ENCODE peak calls at places on chromosomes 5 and 9, in four cellular contexts. K is stimulated activated CD8-positive, alpha-beta memory T cell treated with anti-CD3 and anti-CD28 coated beads, Interleukin-12 subunit alpha, Interleukin-12 subunit beta, amount 100 ng/mL, for 1 hour; E is activated gamma-delta T cell treated with Interleukin-2 at 50 U/mL for 16 hours; A is kidney epithelial cell. G is an unnamed sample.

GRCh38 chr5:2093859-2094615 is 211.3 kb upstream of the IRX4 start:
- DNase-seq in K (no peak), E (no peak), A (peak; percentile 14), G (no peak)

GRCh38 chr9:127572961-127573727 is 38.9 kb upstream of the STXBP1 start:
- DNase-seq in K (no peak), E (no peak), A (no peak), G (peak; percentile 36)

GRCh38 chr5:108587816-108588215 is 159.9 kb upstream of the FER start:
- DNase-seq in K (no peak), E (no peak), A (no peak), G (no peak)

GRCh38 chr9:100428871-100429654 is 2.1 kb downstream of the MSANTD3 start:
- DNase-seq in K (no peak), E (no peak), A (peak; percentile 99), G (no peak)

GRCh38 chr9:32728181-32728580 is 55.2 kb upstream of the TMEM215 start:
- DNase-seq in K (no peak), E (no peak), A (no peak), G (no peak)

GRCh38 chr9:27426717-27427645 is 97.1 kb upstream of the IFNK start:
- DNase-seq in K (no peak), E (no peak), A (peak; percentile 89), G (no peak)

GRCh38 chr5:131538177-131538593 is 96.8 kb downstream of the RAPGEF6 start:
- DNase-seq in K (no peak), E (no peak), A (peak; percentile 29), G (no peak)

GRCh38 chr5:160262665-160263064 is 33.4 kb downstream of the FABP6 start:
- DNase-seq in K (no peak), E (no peak), A (no peak), G (no peak)

GRCh38 chr5:72079288-72079687 is 28.0 kb upstream of the MAP1B start:
- DNase-seq in K (no peak), E (no peak), A (no peak), G (no peak)

GRCh38 chr9:18788256-18788655 is 244.8 kb downstream of the SAXO1 start:
- DNase-seq in K (no peak), E (no peak), A (no peak), G (no peak)

GRCh38 chr5:128099944-128100343 is 16.4 kb downstream of the SLC12A2 start:
- DNase-seq in K (no peak), E (no peak), A (no peak), G (no peak)

GRCh38 chr5:123708074-123708806 is 196.3 kb downstream of the CSNK1G3 start:
- DNase-seq in K (no peak), E (no peak), A (no peak), G (no peak)

GRCh38 chr9:73807956-73808355 is 656.3 kb downstream of the ANXA1 start:
- DNase-seq in K (no peak), E (no peak), A (no peak), G (no peak)

GRCh38 chr5:81241961-81242648 is 9.0 kb downstream of the CKMT2 start:
- DNase-seq in K (no peak), E (no peak), A (no peak), G (no peak)

GRCh38 chr9:105150991-105151685 is 93.3 kb upstream of the SLC44A1 start:
- DNase-seq in K (no peak), E (no peak), A (peak; percentile 83), G (peak; percentile 12)

GRCh38 chr5:36820900-36821299 is 55.7 kb upstream of the NIPBL start:
- DNase-seq in K (no peak), E (no peak), A (no peak), G (no peak)

GRCh38 chr5:57042524-57042931 is 90.6 kb upstream of the MIER3 start:
- DNase-seq in K (no peak), E (no peak), A (no peak), G (no peak)

GRCh38 chr9:38079410-38080105 is 10.5 kb upstream of the SHB start:
- DNase-seq in K (no peak), E (no peak), A (no peak), G (no peak)

GRCh38 chr9:120394058-120394669 is 185.8 kb downstream of the CDK5RAP2 start:
- DNase-seq in K (no peak), E (peak; percentile 18), A (peak; percentile 59), G (no peak)

GRCh38 chr9:72356019-72356653 is 8.9 kb downstream of the ZFAND5 start:
- DNase-seq in K (no peak), E (no peak), A (no peak), G (no peak)

GRCh38 chr5:148306446-148306845 is 5.8 kb upstream of the SPINK7 start:
- DNase-seq in K (no peak), E (no peak), A (no peak), G (no peak)

GRCh38 chr9:120442280-120442597 is 137.7 kb downstream of the CDK5RAP2 start:
- DNase-seq in K (no peak), E (no peak), A (no peak), G (no peak)

GRCh38 chr5:141870871-141871270 is 7.3 kb downstream of the PCDH1 start:
- DNase-seq in K (no peak), E (no peak), A (no peak), G (no peak)

GRCh38 chr5:124990723-124991122 is 244.3 kb upstream of the ZNF608 start:
- DNase-seq in K (no peak), E (no peak), A (no peak), G (no peak)

GRCh38 chr5:110506378-110506777 is 220.1 kb downstream of the TMEM232 start:
- DNase-seq in K (no peak), E (no peak), A (no peak), G (no peak)

GRCh38 chr9:15469406-15469805 is 41.4 kb downstream of the PSIP1 start:
- DNase-seq in K (no peak), E (no peak), A (no peak), G (peak; percentile 71)

GRCh38 chr5:6424700-6425099 is 24.0 kb upstream of the UBE2QL1 start:
- DNase-seq in K (no peak), E (no peak), A (no peak), G (no peak)

GRCh38 chr5:180201051-180201987 is 7.7 kb downstream of the RASGEF1C start:
- DNase-seq in K (no peak), E (no peak), A (no peak), G (peak; percentile 45)

GRCh38 chr5:150411245-150411979 is 1.3 kb downstream of the CD74 start:
- DNase-seq in K (peak; percentile 39), E (peak; percentile 64), A (no peak), G (no peak)

GRCh38 chr9:136409557-136410455 is 608 bp downstream of the ENTR1 start:
- DNase-seq in K (no peak), E (peak; percentile 19), A (no peak), G (peak; percentile 42)

GRCh38 chr9:1434082-1434481 is 383.9 kb downstream of the DMRT2 start:
- DNase-seq in K (no peak), E (no peak), A (no peak), G (no peak)

GRCh38 chr5:28017178-28017577 is 978.8 kb upstream of the CDH9 start:
- DNase-seq in K (no peak), E (no peak), A (no peak), G (no peak)

GRCh38 chr5:62330302-62330701 is 24.3 kb downstream of the KIF2A start:
- DNase-seq in K (no peak), E (no peak), A (no peak), G (no peak)

GRCh38 chr9:18748106-18748719 is 274.3 kb downstream of the ADAMTSL1 start:
- DNase-seq in K (no peak), E (no peak), A (no peak), G (no peak)

GRCh38 chr9:36793277-36793676 is 220.6 kb downstream of the MELK start:
- DNase-seq in K (no peak), E (no peak), A (no peak), G (no peak)

G was measured in NCI-H2081.